ENCODE peak calls at places on chromosomes 13 and 19, in six cellular contexts. E is astrocyte of the spinal cord; H is fibroblast of pulmonary artery; Z is central memory CD8-positive, alpha-beta T cell; R is stimulated activated CD4-positive, alpha-beta T cell treated with anti-CD3 and anti-CD28 coated beads, Interleukin-4, amount 100 ng/mL, for 4 hours; O is anterior cingulate cortex. F is an unnamed sample.

GRCh38 chr19:18659281-18660050 is 22.6 kb downstream of the KLHL26 start:
- DNase-seq in E (no peak), Z (no peak), H (peak), R (no peak), O (no peak), F (no peak)

GRCh38 chr19:3573162-3573857 is 566 bp downstream of the HMG20B start:
- DNase-seq in O (no peak), Z (peak), E (no peak), H (no peak), R (no peak), F (peak)

GRCh38 chr19:39341122-39341719 is 1.0 kb upstream of the SAMD4B start:
- DNase-seq in Z (no peak), H (no peak), R (no peak), E (no peak), O (no peak), F (peak)

GRCh38 chr19:29596080-29596479 is 10.0 kb upstream of the POP4 start:
- DNase-seq in R (no peak), O (no peak), E (no peak), Z (no peak), H (no peak), F (no peak)

GRCh38 chr19:49409441-49410029 is 13.7 kb downstream of the PTH2 start:
- DNase-seq in R (no peak), O (no peak), E (no peak), H (no peak), Z (no peak), F (no peak)

GRCh38 chr13:92158335-92158734 is 759.9 kb downstream of the GPC5 start:
- DNase-seq in H (peak), Z (no peak), R (no peak), E (peak), O (no peak), F (no peak)

GRCh38 chr19:2227415-2228156 is 8.5 kb downstream of the PLEKHJ1 start:
- DNase-seq in H (no peak), O (no peak), Z (no peak), E (no peak), R (no peak), F (no peak)

GRCh38 chr19:42131149-42132029 is 857 bp downstream of the POU2F2 start:
- DNase-seq in H (no peak), Z (no peak), E (no peak), R (no peak), O (no peak), F (no peak)

GRCh38 chr13:30105381-30105780 is 202.0 kb downstream of the KATNAL1 start:
- DNase-seq in H (no peak), E (no peak), Z (no peak), O (no peak), R (no peak), F (no peak)

GRCh38 chr19:51129716-51130115 is 5.0 kb downstream of the SIGLEC9 start:
- DNase-seq in O (no peak), Z (no peak), H (no peak), R (no peak), E (no peak), F (no peak)

GRCh38 chr13:113851826-113852535 is 11.9 kb downstream of the GAS6 start:
- DNase-seq in E (no peak), O (no peak), R (no peak), Z (no peak), H (no peak), F (no peak)

GRCh38 chr19:49205114-49205513 is 47.5 kb downstream of the TRPM4 start:
- DNase-seq in Z (no peak), H (no peak), R (no peak), E (no peak), O (no peak), F (no peak)

GRCh38 chr13:59776924-59777690 is 386.6 kb downstream of the DIAPH3 start:
- DNase-seq in O (no peak), E (peak), Z (no peak), R (no peak), H (peak), F (no peak)

GRCh38 chr13:40251343-40252032 is 415.0 kb downstream of the FOXO1 start:
- DNase-seq in H (peak), O (no peak), E (no peak), Z (no peak), R (no peak), F (no peak)

GRCh38 chr19:20661150-20661819 is at the start of gene ZNF626:
- DNase-seq in O (peak), H (peak), E (peak), Z (peak), R (peak), F (peak)

GRCh38 chr13:97121894-97122293 is 100.2 kb upstream of the MBNL2 start:
- DNase-seq in O (no peak), H (peak), E (peak), R (no peak), Z (no peak), F (no peak)

GRCh38 chr13:79289557-79289956 is 116.5 kb downstream of the RBM26 start:
- DNase-seq in Z (no peak), H (no peak), E (no peak), R (no peak), O (no peak), F (no peak)

GRCh38 chr13:98222081-98222554 is 45.0 kb upstream of the RNF113B start:
- DNase-seq in Z (no peak), R (no peak), E (peak), H (peak), O (no peak), F (no peak)

GRCh38 chr19:41993612-41994483 is at the start of gene ATP1A3:
- DNase-seq in O (peak), H (peak), E (peak), R (peak), Z (peak), F (peak)

GRCh38 chr19:50679177-50680125 is 30.2 kb downstream of the C19orf81 start:
- DNase-seq in E (peak), H (peak), R (peak), Z (peak), O (peak), F (peak)

GRCh38 chr19:5635427-5635826 is 12.5 kb downstream of the SAFB start:
- DNase-seq in E (no peak), R (no peak), H (no peak), O (no peak), Z (no peak), F (no peak)

GRCh38 chr13:41581884-41582547 is 124.7 kb downstream of the RGCC start:
- DNase-seq in E (peak), R (no peak), Z (no peak), H (no peak), O (no peak), F (no peak)

GRCh38 chr19:46898731-46899130 is 37.9 kb downstream of the ARHGAP35 start:
- DNase-seq in R (no peak), Z (no peak), O (no peak), H (peak), E (peak), F (no peak)

GRCh38 chr19:15479391-15480345 is at the start of gene PGLYRP2:
- DNase-seq in E (no peak), R (no peak), O (no peak), Z (no peak), H (peak), F (no peak)

GRCh38 chr19:46009530-46010510 is 13.0 kb downstream of the PGLYRP1 start:
- DNase-seq in O (peak), Z (peak), R (peak), H (peak), E (peak), F (peak)

GRCh38 chr19:2578391-2578826 is 102.5 kb downstream of the GADD45B start:
- DNase-seq in O (no peak), Z (no peak), H (peak), R (no peak), E (peak), F (peak)

GRCh38 chr13:112165712-112166111 is 98.8 kb downstream of the SOX1 start:
- DNase-seq in O (no peak), R (no peak), Z (no peak), H (no peak), E (no peak), F (no peak)

GRCh38 chr19:13959141-13959961 is 7.0 kb downstream of the DCAF15 start:
- DNase-seq in Z (no peak), H (no peak), O (no peak), E (no peak), R (no peak), F (no peak)

GRCh38 chr19:35284153-35285140 is 2.1 kb downstream of the HAMP start:
- DNase-seq in O (no peak), H (no peak), Z (no peak), E (no peak), R (no peak), F (peak)

GRCh38 chr19:35978832-35979365 is 16.1 kb upstream of the SDHAF1 start:
- DNase-seq in Z (no peak), E (no peak), O (no peak), R (no peak), H (no peak), F (no peak)

GRCh38 chr19:51136333-51136732 is 5.8 kb upstream of the SIGLEC7 start:
- DNase-seq in Z (no peak), E (no peak), R (no peak), H (no peak), O (no peak), F (no peak)

GRCh38 chr19:33388231-33388816 is 14.8 kb downstream of the CEBPG start:
- DNase-seq in H (no peak), R (no peak), E (no peak), Z (no peak), O (no peak), F (no peak)

GRCh38 chr19:51458051-51458645 is at the start of gene SIGLEC8:
- DNase-seq in E (no peak), Z (no peak), R (no peak), H (no peak), O (no peak), F (no peak)

GRCh38 chr13:51524846-51525566 is 59.3 kb upstream of the WDFY2 start:
- DNase-seq in Z (no peak), O (no peak), H (peak), E (no peak), R (no peak), F (no peak)

GRCh38 chr13:39884166-39884565 is 228.7 kb downstream of the COG6 start:
- DNase-seq in O (no peak), E (no peak), R (no peak), H (no peak), Z (no peak), F (no peak)

GRCh38 chr19:12034610-12035009 is 869 bp downstream of the ZNF433 start:
- DNase-seq in Z (no peak), E (no peak), O (no peak), H (no peak), R (no peak), F (no peak)